ENCODE peak calls at places on chromosomes 13 and 19, in six cellular contexts. L is amniotic stem cell; S is stimulated activated CD8-positive, alpha-beta memory T cell treated with anti-CD3 and anti-CD28 coated beads, Interleukin-4, amount 100 ng/mL, for 24 hours; O is left ventricle myocardium inferior; T is mucosa of descending colon; N is memory B cell. W is an unnamed sample.

GRCh38 chr19:51101171-51101865 is 6.9 kb downstream of the CTU1 start:
- DNase-seq in S (no peak), L (no peak), O (no peak), N (no peak), T (no peak), W (no peak)

GRCh38 chr19:44637390-44637764 is 6.3 kb upstream of the PVR start:
- DNase-seq in N (no peak), S (no peak), T (no peak), L (no peak), O (no peak), W (no peak)

GRCh38 chr19:43773725-43774102 is 7.1 kb downstream of the KCNN4 start:
- DNase-seq in T (no peak), L (no peak), N (no peak), S (no peak), O (no peak), W (no peak)

GRCh38 chr19:58021541-58022282 is 12.1 kb upstream of the ZSCAN1 start:
- DNase-seq in S (no peak), N (peak), T (peak), O (no peak), L (no peak), W (no peak)

GRCh38 chr13:80430561-80430960 is 89.6 kb upstream of the SPRY2 start:
- DNase-seq in L (no peak), T (no peak), N (no peak), S (no peak), O (no peak), W (no peak)

GRCh38 chr13:49098771-49099512 is 121.2 kb upstream of the MLNR start:
- DNase-seq in N (no peak), T (no peak), S (no peak), L (no peak), O (no peak), W (peak)

GRCh38 chr19:48634424-48635262 is 2.5 kb downstream of the DBP start:
- DNase-seq in L (peak), N (peak), S (peak), O (peak), T (peak), W (peak)

GRCh38 chr19:10230155-10230903 is 802 bp downstream of the S1PR2 start:
- DNase-seq in N (peak), T (peak), S (peak), L (no peak), O (peak), W (no peak)

GRCh38 chr19:13576726-13577125 is 70.4 kb upstream of the CACNA1A start:
- DNase-seq in S (no peak), L (no peak), N (no peak), O (no peak), T (no peak), W (no peak)

GRCh38 chr19:8161135-8161646 is 11.8 kb upstream of the FBN3 start:
- DNase-seq in N (no peak), S (no peak), T (no peak), L (no peak), O (no peak), W (peak)

GRCh38 chr13:98481511-98481951 is 95.4 kb downstream of the STK24 start:
- DNase-seq in N (no peak), S (no peak), T (no peak), L (no peak), O (no peak), W (no peak)

GRCh38 chr19:15869109-15869555 is 28.7 kb downstream of the CYP4F2 start:
- DNase-seq in L (no peak), O (no peak), N (no peak), S (no peak), T (peak), W (peak)

GRCh38 chr19:52139291-52140076 is at the start of gene ZNF616:
- DNase-seq in O (peak), T (peak), S (peak), N (peak), L (peak), W (peak)

GRCh38 chr19:40614595-40615411 is 13.6 kb downstream of the LTBP4 start:
- DNase-seq in T (peak), L (peak), N (no peak), O (peak), S (peak), W (peak)

GRCh38 chr13:29369060-29369743 is 226.3 kb downstream of the SLC7A1 start:
- DNase-seq in O (no peak), S (no peak), L (no peak), T (no peak), N (peak), W (peak)

GRCh38 chr19:14407889-14408640 is 11.1 kb downstream of the DDX39A start:
- DNase-seq in L (no peak), N (no peak), S (no peak), T (peak), O (no peak), W (no peak)

GRCh38 chr19:31350033-31350692 is 927 bp upstream of the TSHZ3 start:
- DNase-seq in N (no peak), T (no peak), O (peak), S (no peak), L (no peak), W (no peak)

GRCh38 chr13:53098455-53098854 is 69.8 kb downstream of the OLFM4 start:
- DNase-seq in N (no peak), O (no peak), T (no peak), L (no peak), S (no peak), W (no peak)

GRCh38 chr19:28424662-28425430 is 788.1 kb downstream of the UQCRFS1 start:
- DNase-seq in S (no peak), T (no peak), N (no peak), O (no peak), L (no peak), W (no peak)

GRCh38 chr13:37701972-37702371 is 103.4 kb upstream of the POSTN start:
- DNase-seq in T (no peak), S (no peak), L (peak), O (no peak), N (no peak), W (peak)

GRCh38 chr19:48578891-48579290 is 26.9 kb downstream of the SULT2B1 start:
- DNase-seq in L (no peak), S (no peak), O (no peak), T (no peak), N (no peak), W (no peak)

GRCh38 chr19:10625003-10625761 is at the start of gene SLC44A2:
- DNase-seq in S (no peak), N (no peak), T (peak), L (no peak), O (peak), W (no peak)

GRCh38 chr19:34675250-34675649 is 1.7 kb downstream of the SCGB2B2 start:
- DNase-seq in O (no peak), L (no peak), S (no peak), N (no peak), T (no peak), W (no peak)

GRCh38 chr13:45833663-45834062 is 17.9 kb downstream of the SIAH3 start:
- DNase-seq in L (no peak), O (peak), T (no peak), N (no peak), S (no peak), W (peak)

GRCh38 chr19:19956431-19957075 is 55.8 kb downstream of the ZNF93 start:
- DNase-seq in O (no peak), L (no peak), S (no peak), N (no peak), T (no peak), W (no peak)

GRCh38 chr13:76225815-76226489 is 589.8 kb downstream of the LMO7 start:
- DNase-seq in N (no peak), S (no peak), L (no peak), O (peak), T (peak), W (no peak)

GRCh38 chr19:6150289-6150688 is 14.8 kb downstream of the ACSBG2 start:
- DNase-seq in O (no peak), T (no peak), N (no peak), S (no peak), L (no peak), W (no peak)

GRCh38 chr19:52296773-52297600 is at the start of gene ZNF480:
- DNase-seq in S (peak), T (peak), O (peak), L (peak), N (peak), W (peak)

GRCh38 chr19:31461814-31462539 is 112.7 kb upstream of the TSHZ3 start:
- DNase-seq in T (no peak), S (no peak), L (no peak), O (no peak), N (no peak), W (no peak)

GRCh38 chr19:14770136-14770535 is 8.2 kb downstream of the ADGRE2 start:
- DNase-seq in S (no peak), L (no peak), T (no peak), N (no peak), O (no peak), W (no peak)

GRCh38 chr19:6498294-6499036 is 3.6 kb downstream of the TUBB4A start:
- DNase-seq in L (no peak), N (no peak), S (no peak), O (no peak), T (no peak), W (peak)

GRCh38 chr13:26785845-26786630 is 25.5 kb upstream of the GPR12 start:
- DNase-seq in T (peak), N (peak), S (peak), O (no peak), L (no peak), W (peak)

GRCh38 chr13:107211073-107211472 is 643.1 kb upstream of the ARGLU1 start:
- DNase-seq in L (peak), O (peak), N (no peak), T (peak), S (peak), W (peak)

GRCh38 chr13:95139186-95139585 is 162.1 kb downstream of the ABCC4 start:
- DNase-seq in S (no peak), L (no peak), T (no peak), O (no peak), N (no peak), W (no peak)

GRCh38 chr19:54473071-54473941 is at the start of gene CDC42EP5:
- DNase-seq in N (no peak), S (no peak), O (peak), L (peak), T (peak), W (no peak)

GRCh38 chr19:4365791-4366665 is 22.7 kb downstream of the MPND start:
- DNase-seq in S (no peak), O (no peak), L (no peak), N (no peak), T (no peak), W (no peak)

GRCh38 chr19:28940751-28941500 is 272.0 kb downstream of the UQCRFS1 start:
- DNase-seq in O (no peak), N (no peak), S (no peak), T (no peak), L (no peak), W (no peak)

W was measured in MV-4-11.